ENCODE peak calls at places on chromosomes 6 and 20, in seven cellular contexts. G is RPMI8226; D is stimulated activated naive CD4-positive, alpha-beta T cell; B is T-helper 17 cell; V is IMR-90; F is fibroblast of the aortic adventitia; I is progenitor cell of endocrine pancreas. S is an unnamed sample.

GRCh38 chr6:10414766-10415592 is at the start of gene TFAP2A:
- DNase-seq in B (no peak), I (no peak), G (no peak), F (peak; percentile 73), V (peak; percentile 56), D (no peak), S (peak; percentile 63)

GRCh38 chr6:22318404-22318803 is 21.6 kb upstream of the PRL start:
- DNase-seq in V (no peak), F (no peak), B (no peak), D (no peak), I (no peak), G (no peak), S (no peak)

GRCh38 chr20:1001981-1002681 is at the start of gene RSPO4:
- DNase-seq in I (peak; percentile 25), D (no peak), B (no peak), G (no peak), F (no peak), V (no peak), S (peak; percentile 87)

GRCh38 chr6:150959071-150959637 is 93.7 kb downstream of the MTHFD1L start:
- DNase-seq in G (no peak), V (no peak), D (no peak), B (no peak), F (peak; percentile 64), I (no peak), S (no peak)

GRCh38 chr6:41527721-41528408 is 18.3 kb upstream of the FOXP4 start:
- DNase-seq in B (no peak), G (no peak), F (peak; percentile 39), I (no peak), V (peak; percentile 24), D (no peak), S (peak; percentile 39)

GRCh38 chr6:139129284-139129683 is 5.6 kb upstream of the HECA start:
- DNase-seq in G (no peak), I (no peak), D (no peak), B (no peak), F (peak; percentile 38), V (peak; percentile 39), S (no peak)

GRCh38 chr6:92810913-92811312 is 608.4 kb downstream of the EPHA7 start:
- DNase-seq in B (no peak), G (peak; percentile 42), I (peak; percentile 34), D (no peak), V (peak; percentile 27), F (peak; percentile 19), S (peak; percentile 38)

GRCh38 chr20:11098888-11099287 is 425.1 kb upstream of the JAG1 start:
- DNase-seq in V (no peak), G (no peak), D (no peak), F (no peak), B (no peak), I (no peak), S (peak; percentile 18)

GRCh38 chr20:51460569-51461265 is 81.8 kb downstream of the NFATC2 start:
- DNase-seq in B (no peak), V (no peak), F (no peak), I (no peak), D (no peak), G (peak; percentile 57), S (no peak)

GRCh38 chr20:24470031-24470781 is 777 bp downstream of the SYNDIG1 start:
- DNase-seq in D (no peak), G (peak; percentile 61), F (peak; percentile 18), I (no peak), B (no peak), V (no peak), S (peak; percentile 81)

GRCh38 chr20:46905364-46906125 is 10.9 kb downstream of the EYA2 start:
- DNase-seq in I (no peak), D (no peak), B (no peak), V (no peak), F (peak; percentile 36), G (no peak), S (no peak)

GRCh38 chr20:63962426-63963347 is 6.5 kb upstream of the UCKL1 start:
- DNase-seq in D (no peak), I (no peak), G (no peak), B (no peak), V (no peak), F (no peak), S (no peak)

GRCh38 chr6:135146160-135146920 is 34.8 kb upstream of the MYB start:
- DNase-seq in G (no peak), D (no peak), V (peak; percentile 80), F (no peak), I (no peak), B (no peak), S (no peak)

GRCh38 chr6:30619561-30619960 is 1.9 kb downstream of the MRPS18B start:
- DNase-seq in V (no peak), G (no peak), F (no peak), I (no peak), D (no peak), B (no peak), S (no peak)

GRCh38 chr20:31894980-31895675 is 24.7 kb downstream of the TTLL9 start:
- DNase-seq in D (no peak), F (peak; percentile 81), V (peak; percentile 49), G (peak; percentile 18), B (no peak), I (no peak), S (peak; percentile 83)

GRCh38 chr6:109456710-109457595 is 1.4 kb upstream of the MICAL1 start:
- DNase-seq in V (peak; percentile 31), I (no peak), B (no peak), G (no peak), F (peak; percentile 96), D (no peak), S (no peak)

GRCh38 chr6:81843302-81843701 is 90.8 kb upstream of the TENT5A start:
- DNase-seq in B (no peak), F (no peak), I (no peak), V (no peak), G (no peak), D (no peak), S (no peak)

GRCh38 chr6:138403324-138403800 is 661 bp upstream of the HEBP2 start:
- DNase-seq in I (peak; percentile 37), G (peak; percentile 22), F (no peak), D (peak; percentile 14), B (peak; percentile 25), V (no peak), S (no peak)

GRCh38 chr6:35370799-35371493 is 28.6 kb downstream of the PPARD start:
- DNase-seq in D (no peak), F (peak; percentile 84), B (no peak), G (peak; percentile 20), V (peak; percentile 57), I (no peak), S (no peak)

GRCh38 chr6:28215425-28215824 is 9.7 kb upstream of the ZSCAN9 start:
- DNase-seq in B (no peak), D (no peak), V (peak; percentile 7), G (no peak), I (no peak), F (no peak), S (peak; percentile 20)

GRCh38 chr20:22921595-22922421 is 113.3 kb upstream of the SSTR4 start:
- DNase-seq in D (no peak), V (peak; percentile 8), F (peak; percentile 82), G (no peak), B (no peak), I (no peak), S (no peak)

GRCh38 chr6:43193929-43194328 is 11.9 kb downstream of the CUL9 start:
- DNase-seq in V (no peak), F (no peak), G (no peak), B (no peak), D (no peak), I (no peak), S (no peak)

GRCh38 chr6:136964368-136964767 is 42.3 kb downstream of the SLC35D3 start:
- DNase-seq in F (no peak), V (no peak), B (no peak), I (no peak), G (no peak), D (no peak), S (no peak)

GRCh38 chr6:41037107-41037900 is 1.7 kb downstream of the UNC5CL start:
- DNase-seq in B (no peak), V (no peak), I (no peak), D (no peak), G (no peak), F (peak; percentile 30), S (no peak)

GRCh38 chr20:59988141-59988540 is 29.9 kb downstream of the CDH26 start:
- DNase-seq in V (peak; percentile 11), F (no peak), I (no peak), B (no peak), D (no peak), G (no peak), S (no peak)

GRCh38 chr20:298755-299391 is 1.5 kb downstream of the ZCCHC3 start:
- DNase-seq in G (no peak), I (no peak), F (no peak), V (no peak), D (no peak), B (no peak), S (no peak)

S was measured in NCI-H526.